ENCODE peak calls at places on chromosomes 3 and 15, in four cellular contexts. One of them, this sample, is unnamed.

GRCh38 chr3:141393151-141394076 is 25.1 kb downstream of the ZBTB38 start:
- DNase-seq in activated T-cell treated with anti-CD3 and anti-CD28 coated beads, Interleukin-2, amount 50 U/mL, for 48 hours: no peak
- DNase-seq in thoracic aorta: no peak
- DNase-seq in BE2C: peak
- DNase-seq in this sample: no peak

GRCh38 chr15:66785637-66786036 is 83.6 kb downstream of the SMAD6 start:
- DNase-seq in activated T-cell treated with anti-CD3 and anti-CD28 coated beads, Interleukin-2, amount 50 U/mL, for 48 hours: no peak
- DNase-seq in thoracic aorta: no peak
- DNase-seq in BE2C: no peak
- DNase-seq in this sample: no peak

GRCh38 chr15:46277994-46278885 is 643.4 kb downstream of the SQOR start:
- DNase-seq in activated T-cell treated with anti-CD3 and anti-CD28 coated beads, Interleukin-2, amount 50 U/mL, for 48 hours: no peak
- DNase-seq in thoracic aorta: no peak
- DNase-seq in BE2C: peak
- DNase-seq in this sample: no peak

GRCh38 chr15:60079210-60079609 is 75.1 kb downstream of the FOXB1 start:
- DNase-seq in activated T-cell treated with anti-CD3 and anti-CD28 coated beads, Interleukin-2, amount 50 U/mL, for 48 hours: no peak
- DNase-seq in thoracic aorta: no peak
- DNase-seq in BE2C: no peak
- DNase-seq in this sample: no peak

GRCh38 chr3:106819445-106819844 is 557.8 kb upstream of the CCDC54 start:
- DNase-seq in activated T-cell treated with anti-CD3 and anti-CD28 coated beads, Interleukin-2, amount 50 U/mL, for 48 hours: no peak
- DNase-seq in thoracic aorta: no peak
- DNase-seq in BE2C: no peak
- DNase-seq in this sample: no peak

GRCh38 chr15:31303434-31304073 is 23.1 kb upstream of the KLF13 start:
- DNase-seq in activated T-cell treated with anti-CD3 and anti-CD28 coated beads, Interleukin-2, amount 50 U/mL, for 48 hours: peak
- DNase-seq in thoracic aorta: no peak
- DNase-seq in BE2C: no peak
- DNase-seq in this sample: no peak

GRCh38 chr15:65416845-65417416 is 5.8 kb downstream of the IGDCC4 start:
- DNase-seq in activated T-cell treated with anti-CD3 and anti-CD28 coated beads, Interleukin-2, amount 50 U/mL, for 48 hours: no peak
- DNase-seq in thoracic aorta: no peak
- DNase-seq in BE2C: no peak
- DNase-seq in this sample: peak

GRCh38 chr3:143000525-143000924 is 845 bp upstream of the U2SURP start:
- DNase-seq in activated T-cell treated with anti-CD3 and anti-CD28 coated beads, Interleukin-2, amount 50 U/mL, for 48 hours: no peak
- DNase-seq in thoracic aorta: no peak
- DNase-seq in BE2C: no peak
- DNase-seq in this sample: no peak

GRCh38 chr15:45133561-45133920 is 3.7 kb downstream of the DUOX1 start:
- DNase-seq in activated T-cell treated with anti-CD3 and anti-CD28 coated beads, Interleukin-2, amount 50 U/mL, for 48 hours: no peak
- DNase-seq in thoracic aorta: no peak
- DNase-seq in BE2C: peak
- DNase-seq in this sample: no peak

GRCh38 chr15:93347917-93348316 is 258.9 kb upstream of the RGMA start:
- DNase-seq in activated T-cell treated with anti-CD3 and anti-CD28 coated beads, Interleukin-2, amount 50 U/mL, for 48 hours: no peak
- DNase-seq in thoracic aorta: no peak
- DNase-seq in BE2C: no peak
- DNase-seq in this sample: no peak

GRCh38 chr3:187269486-187269885 is 22.1 kb downstream of the MASP1 start:
- DNase-seq in activated T-cell treated with anti-CD3 and anti-CD28 coated beads, Interleukin-2, amount 50 U/mL, for 48 hours: no peak
- DNase-seq in thoracic aorta: no peak
- DNase-seq in BE2C: no peak
- DNase-seq in this sample: no peak

GRCh38 chr3:149267565-149267964 is 45.9 kb upstream of the CP start:
- DNase-seq in activated T-cell treated with anti-CD3 and anti-CD28 coated beads, Interleukin-2, amount 50 U/mL, for 48 hours: no peak
- DNase-seq in thoracic aorta: no peak
- DNase-seq in BE2C: no peak
- DNase-seq in this sample: no peak

GRCh38 chr3:43995078-43995928 is 246.4 kb upstream of the TOPAZ1 start:
- DNase-seq in activated T-cell treated with anti-CD3 and anti-CD28 coated beads, Interleukin-2, amount 50 U/mL, for 48 hours: peak
- DNase-seq in thoracic aorta: no peak
- DNase-seq in BE2C: peak
- DNase-seq in this sample: no peak

GRCh38 chr15:81897011-81897677 is 148.7 kb downstream of the MEX3B start:
- DNase-seq in activated T-cell treated with anti-CD3 and anti-CD28 coated beads, Interleukin-2, amount 50 U/mL, for 48 hours: no peak
- DNase-seq in thoracic aorta: no peak
- DNase-seq in BE2C: no peak
- DNase-seq in this sample: no peak

GRCh38 chr3:137524751-137525150 is 239.4 kb upstream of the SOX14 start:
- DNase-seq in activated T-cell treated with anti-CD3 and anti-CD28 coated beads, Interleukin-2, amount 50 U/mL, for 48 hours: no peak
- DNase-seq in thoracic aorta: no peak
- DNase-seq in BE2C: no peak
- DNase-seq in this sample: no peak

GRCh38 chr3:98501863-98502262 is 4.4 kb downstream of the OR5K2 start:
- DNase-seq in activated T-cell treated with anti-CD3 and anti-CD28 coated beads, Interleukin-2, amount 50 U/mL, for 48 hours: no peak
- DNase-seq in thoracic aorta: no peak
- DNase-seq in BE2C: no peak
- DNase-seq in this sample: no peak

GRCh38 chr15:39797407-39797806 is 14.8 kb upstream of the FSIP1 start:
- DNase-seq in activated T-cell treated with anti-CD3 and anti-CD28 coated beads, Interleukin-2, amount 50 U/mL, for 48 hours: no peak
- DNase-seq in thoracic aorta: no peak
- DNase-seq in BE2C: no peak
- DNase-seq in this sample: no peak

GRCh38 chr15:50546566-50546965 is at the start of gene USP50:
- DNase-seq in activated T-cell treated with anti-CD3 and anti-CD28 coated beads, Interleukin-2, amount 50 U/mL, for 48 hours: no peak
- DNase-seq in thoracic aorta: no peak
- DNase-seq in BE2C: no peak
- DNase-seq in this sample: no peak

GRCh38 chr15:60552224-60552623 is 73.3 kb upstream of the ICE2 start:
- DNase-seq in activated T-cell treated with anti-CD3 and anti-CD28 coated beads, Interleukin-2, amount 50 U/mL, for 48 hours: no peak
- DNase-seq in thoracic aorta: no peak
- DNase-seq in BE2C: no peak
- DNase-seq in this sample: no peak

GRCh38 chr3:134406331-134407246 is 32.3 kb upstream of the AMOTL2 start:
- DNase-seq in activated T-cell treated with anti-CD3 and anti-CD28 coated beads, Interleukin-2, amount 50 U/mL, for 48 hours: peak
- DNase-seq in thoracic aorta: no peak
- DNase-seq in BE2C: peak
- DNase-seq in this sample: no peak

GRCh38 chr15:45573961-45574629 is 13.1 kb upstream of the BLOC1S6 start:
- DNase-seq in activated T-cell treated with anti-CD3 and anti-CD28 coated beads, Interleukin-2, amount 50 U/mL, for 48 hours: peak
- DNase-seq in thoracic aorta: no peak
- DNase-seq in BE2C: peak
- DNase-seq in this sample: no peak

GRCh38 chr3:100440895-100441294 is 39.6 kb downstream of the LNP1 start:
- DNase-seq in activated T-cell treated with anti-CD3 and anti-CD28 coated beads, Interleukin-2, amount 50 U/mL, for 48 hours: no peak
- DNase-seq in thoracic aorta: no peak
- DNase-seq in BE2C: peak
- DNase-seq in this sample: no peak

GRCh38 chr15:67110958-67111864 is 45.8 kb downstream of the SMAD3 start:
- DNase-seq in activated T-cell treated with anti-CD3 and anti-CD28 coated beads, Interleukin-2, amount 50 U/mL, for 48 hours: no peak
- DNase-seq in thoracic aorta: no peak
- DNase-seq in BE2C: no peak
- DNase-seq in this sample: no peak

GRCh38 chr3:27312044-27312668 is 57.0 kb downstream of the NEK10 start:
- DNase-seq in activated T-cell treated with anti-CD3 and anti-CD28 coated beads, Interleukin-2, amount 50 U/mL, for 48 hours: peak
- DNase-seq in thoracic aorta: no peak
- DNase-seq in BE2C: no peak
- DNase-seq in this sample: no peak

GRCh38 chr15:68383161-68384074 is 48.5 kb downstream of the ITGA11 start:
- DNase-seq in activated T-cell treated with anti-CD3 and anti-CD28 coated beads, Interleukin-2, amount 50 U/mL, for 48 hours: peak
- DNase-seq in thoracic aorta: no peak
- DNase-seq in BE2C: peak
- DNase-seq in this sample: no peak

GRCh38 chr3:129023909-129024308 is 22.8 kb downstream of the EFCC1 start:
- DNase-seq in activated T-cell treated with anti-CD3 and anti-CD28 coated beads, Interleukin-2, amount 50 U/mL, for 48 hours: no peak
- DNase-seq in thoracic aorta: no peak
- DNase-seq in BE2C: no peak
- DNase-seq in this sample: no peak

GRCh38 chr3:168094877-168095610 is 680 bp downstream of the GOLIM4 start:
- DNase-seq in activated T-cell treated with anti-CD3 and anti-CD28 coated beads, Interleukin-2, amount 50 U/mL, for 48 hours: peak
- DNase-seq in thoracic aorta: peak
- DNase-seq in BE2C: no peak
- DNase-seq in this sample: peak

GRCh38 chr3:177427540-177427939 is 230.3 kb upstream of the TBL1XR1 start:
- DNase-seq in activated T-cell treated with anti-CD3 and anti-CD28 coated beads, Interleukin-2, amount 50 U/mL, for 48 hours: no peak
- DNase-seq in thoracic aorta: no peak
- DNase-seq in BE2C: no peak
- DNase-seq in this sample: no peak

GRCh38 chr15:100043069-100043641 is 298.6 kb downstream of the ADAMTS17 start:
- DNase-seq in activated T-cell treated with anti-CD3 and anti-CD28 coated beads, Interleukin-2, amount 50 U/mL, for 48 hours: no peak
- DNase-seq in thoracic aorta: no peak
- DNase-seq in BE2C: no peak
- DNase-seq in this sample: peak

GRCh38 chr15:77877869-77878577 is 199.5 kb downstream of the TBC1D2B start:
- DNase-seq in activated T-cell treated with anti-CD3 and anti-CD28 coated beads, Interleukin-2, amount 50 U/mL, for 48 hours: no peak
- DNase-seq in thoracic aorta: no peak
- DNase-seq in BE2C: no peak
- DNase-seq in this sample: no peak

This sample was measured in gastrocnemius medialis.